ENCODE peak calls at places on chromosomes 2 and 18, in five cellular contexts. V is thyroid gland, Q is breast epithelium, J is aorta, S is GM23338. E is an unnamed sample.

GRCh38 chr2:212960336-212960735 is 191.1 kb downstream of the IKZF2 start:
- DNase-seq in J (no peak), V (no peak), S (no peak), Q (no peak), E (no peak)

GRCh38 chr2:84527137-84528129 is 11.1 kb downstream of the DNAH6 start:
- DNase-seq in Q (no peak), S (no peak), V (no peak), J (no peak), E (no peak)

GRCh38 chr2:28263690-28264089 is 129.0 kb upstream of the FOSL2 start:
- DNase-seq in V (no peak), S (peak), Q (no peak), J (no peak), E (no peak)

GRCh38 chr2:97957432-97958183 is 38.1 kb downstream of the TMEM131 start:
- DNase-seq in J (no peak), Q (no peak), V (peak), S (peak), E (no peak)

GRCh38 chr2:118319271-118319684 is 231.0 kb downstream of the INSIG2 start:
- DNase-seq in V (peak), S (peak), J (no peak), Q (no peak), E (no peak)

GRCh38 chr2:38113036-38113435 is 37.1 kb upstream of the CYP1B1 start:
- DNase-seq in J (no peak), V (no peak), S (no peak), Q (no peak), E (no peak)

GRCh38 chr2:99723632-99724031 is 233.8 kb upstream of the REV1 start:
- DNase-seq in S (no peak), V (no peak), J (no peak), Q (no peak), E (no peak)

GRCh38 chr2:230944123-230944653 is 19.1 kb upstream of the GPR55 start:
- DNase-seq in V (no peak), J (no peak), S (no peak), Q (no peak), E (no peak)

GRCh38 chr2:237590272-237591020 is at the start of gene RAB17:
- DNase-seq in V (peak), Q (no peak), S (peak), J (peak), E (peak)

GRCh38 chr2:73112913-73113633 is at the start of gene RAB11FIP5:
- DNase-seq in J (peak), Q (peak), S (peak), V (peak), E (peak)

GRCh38 chr2:16640867-16641266 is 24.8 kb downstream of the CYRIA start:
- DNase-seq in V (no peak), Q (no peak), S (no peak), J (no peak), E (peak)

GRCh38 chr2:187552959-187553681 is 1.1 kb downstream of the TFPI start:
- DNase-seq in V (no peak), S (no peak), J (no peak), Q (no peak), E (no peak)

GRCh38 chr18:70289351-70290330 is 796 bp downstream of the SOCS6 start:
- DNase-seq in J (peak), S (peak), Q (no peak), V (peak), E (peak)

GRCh38 chr2:67234443-67234842 is 162.7 kb upstream of the ETAA1 start:
- DNase-seq in J (no peak), S (peak), V (no peak), Q (no peak), E (no peak)

GRCh38 chr2:175008009-175008408 is 2.8 kb upstream of the CHN1 start:
- DNase-seq in J (no peak), S (no peak), V (no peak), Q (no peak), E (no peak)

GRCh38 chr18:68742206-68742605 is 27.3 kb upstream of the TMX3 start:
- DNase-seq in V (no peak), J (no peak), S (no peak), Q (no peak), E (no peak)

GRCh38 chr2:26492749-26493515 is 15.0 kb upstream of the OTOF start:
- DNase-seq in V (no peak), Q (no peak), S (no peak), J (no peak), E (no peak)

GRCh38 chr2:239297142-239298125 is 103.4 kb downstream of the HDAC4 start:
- DNase-seq in J (peak), S (no peak), V (no peak), Q (peak), E (no peak)

GRCh38 chr18:23689616-23690504 is 607 bp downstream of the LAMA3 start:
- DNase-seq in V (no peak), J (peak), S (peak), Q (peak), E (peak)

GRCh38 chr2:45607701-45608100 is 3.4 kb downstream of the SRBD1 start:
- DNase-seq in S (peak), Q (no peak), V (no peak), J (no peak), E (no peak)

GRCh38 chr2:86027913-86028762 is 77.5 kb downstream of the POLR1A start:
- DNase-seq in S (no peak), Q (no peak), J (peak), V (no peak), E (no peak)

GRCh38 chr2:63840785-63841253 is 877 bp upstream of the UGP2 start:
- DNase-seq in Q (peak), J (peak), S (peak), V (peak), E (peak)

GRCh38 chr2:174442546-174443510 is 44.0 kb downstream of the GPR155 start:
- DNase-seq in V (no peak), Q (no peak), J (no peak), S (peak), E (no peak)

GRCh38 chr2:240421396-240421795 is 14.1 kb upstream of the GPC1 start:
- DNase-seq in V (no peak), Q (no peak), S (no peak), J (no peak), E (peak)

GRCh38 chr2:240930096-240930630 is 24.0 kb downstream of the CROCC2 start:
- DNase-seq in Q (peak), S (no peak), J (no peak), V (no peak), E (peak)

GRCh38 chr2:61905372-61906186 is at the start of gene COMMD1:
- DNase-seq in S (peak), V (peak), J (peak), Q (peak), E (peak)
- H3K27ac ChIP-seq in S (no peak), V (peak), J (no peak), Q (peak), E (no peak)

GRCh38 chr2:120253021-120253882 is 600 bp downstream of the RALB start:
- DNase-seq in V (peak), S (peak), Q (peak), J (peak), E (peak)
- H3K27ac ChIP-seq in V (peak), S (no peak), Q (peak), J (no peak), E (peak)

GRCh38 chr2:20512061-20512605 is 65.3 kb downstream of the RHOB start:
- DNase-seq in Q (no peak), V (no peak), J (no peak), S (no peak), E (peak)
- H3K27ac ChIP-seq in Q (no peak), V (no peak), J (no peak), S (no peak), E (no peak)

DNA sequence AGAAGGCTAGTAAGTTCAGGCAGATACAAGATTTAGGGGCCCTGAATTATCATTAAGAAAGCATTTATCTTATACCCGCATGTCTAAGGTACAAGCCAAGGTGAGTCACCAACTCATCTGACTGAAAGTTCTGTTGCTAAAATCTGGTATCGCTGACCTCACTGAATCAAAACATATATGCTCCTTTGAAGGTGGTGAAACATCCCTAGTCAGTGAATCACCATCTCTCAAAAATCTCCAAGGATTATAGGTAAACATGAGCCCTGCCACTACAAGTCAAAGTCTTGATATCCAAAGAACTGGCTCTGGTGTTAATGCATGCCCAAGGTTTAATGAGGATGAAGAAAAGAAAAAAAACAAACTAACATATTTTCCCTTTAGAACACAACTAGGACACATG is 43.5 kb downstream of the IRS1 start:
- DNase-seq in S (no peak), V (no peak), J (no peak), Q (no peak), E (no peak)
- H3K27ac ChIP-seq in S (no peak), V (no peak), J (peak), Q (peak), E (no peak)

GRCh38 chr2:191688934-191689695 is 11.2 kb downstream of the NABP1 start:
- DNase-seq in J (no peak), S (peak), Q (no peak), V (no peak), E (no peak)

GRCh38 chr2:191690327-191690726 is 12.4 kb downstream of the NABP1 start:
- DNase-seq in V (no peak), S (no peak), J (no peak), Q (no peak), E (no peak)

GRCh38 chr2:191686079-191686478 is 8.1 kb downstream of the NABP1 start:
- DNase-seq in Q (no peak), V (no peak), J (no peak), S (no peak), E (no peak)

GRCh38 chr2:191687867-191688266 is 9.9 kb downstream of the NABP1 start:
- DNase-seq in J (no peak), Q (no peak), V (no peak), S (no peak), E (no peak)

DNA sequence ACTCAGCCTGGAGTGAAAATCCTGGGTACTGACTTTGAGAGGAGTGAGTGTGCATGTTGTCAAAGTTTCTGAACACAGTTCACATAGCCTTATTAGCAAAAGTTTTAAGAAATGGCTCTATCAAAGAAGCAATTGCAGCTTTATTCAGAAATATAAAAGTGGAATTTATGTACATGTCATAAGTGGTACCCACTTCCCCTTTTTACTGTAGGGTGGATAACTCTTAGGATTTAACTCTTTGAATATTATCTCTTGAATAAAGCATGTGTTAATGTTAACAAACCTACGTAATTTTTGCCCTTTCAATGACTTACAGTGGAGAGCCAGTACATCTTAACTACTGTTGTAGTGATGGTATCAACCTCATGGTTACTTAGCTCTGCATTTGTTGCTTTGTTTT is 8.7 kb downstream of the NABP1 start:
- DNase-seq in Q (no peak), V (no peak), J (no peak), S (no peak), E (no peak)
- H3K27ac ChIP-seq in Q (no peak), V (no peak), J (no peak), S (no peak), E (no peak)

GRCh38 chr2:216546646-216547403 is 48.2 kb downstream of the RPL37A start:
- DNase-seq in V (no peak), Q (no peak), J (no peak), S (no peak), E (no peak)
- H3K27ac ChIP-seq in V (no peak), Q (peak), J (peak), S (no peak), E (no peak)